ENCODE peak calls at places on chromosome X, in four cellular contexts. D is vagina, I is body of pancreas, A is heart right ventricle. Z is an unnamed sample.
A peak's percentile ranks its signal among the peaks of the same experiment; 100 is the strongest.

GRCh38 chrX:111006119-111006518 is 89.9 kb upstream of the PAK3 start:
- DNase-seq in D (no peak), I (no peak), A (no peak), Z (no peak)

GRCh38 chrX:154043003-154043402 is 23.3 kb upstream of the IRAK1 start:
- DNase-seq in D (no peak), I (no peak), A (no peak), Z (no peak)

GRCh38 chrX:12580548-12580947 is 210.7 kb upstream of the PRPS2 start:
- DNase-seq in I (no peak), D (no peak), A (no peak), Z (no peak)

GRCh38 chrX:152821145-152821765 is 9.3 kb downstream of the CETN2 start:
- DNase-seq in D (peak; percentile 91), A (no peak), I (peak; percentile 45), Z (peak; percentile 72)

GRCh38 chrX:136450050-136450830 is 37.5 kb upstream of the BRS3 start:
- DNase-seq in D (no peak), I (no peak), A (no peak), Z (no peak)

GRCh38 chrX:130393451-130394074 is 8.1 kb upstream of the GPR119 start:
- DNase-seq in D (no peak), I (peak; percentile 45), A (peak; percentile 16), Z (peak; percentile 58)

GRCh38 chrX:15366507-15367352 is 17.5 kb downstream of the VEGFD start:
- DNase-seq in A (no peak), D (no peak), I (no peak), Z (no peak)

GRCh38 chrX:16788477-16788876 is 2.2 kb downstream of the TXLNG start:
- DNase-seq in A (no peak), D (no peak), I (no peak), Z (no peak)

GRCh38 chrX:15834827-15835595 is 19.6 kb downstream of the AP1S2 start:
- DNase-seq in A (no peak), I (no peak), D (no peak), Z (no peak)

GRCh38 chrX:47879447-47879846 is 42.7 kb downstream of the ZNF81 start:
- DNase-seq in A (no peak), D (no peak), I (no peak), Z (no peak)

GRCh38 chrX:114962209-114962608 is 55.2 kb downstream of the IL13RA2 start:
- DNase-seq in I (no peak), D (no peak), A (no peak), Z (no peak)

GRCh38 chrX:14027511-14028019 is 2.1 kb downstream of the GEMIN8 start:
- DNase-seq in I (no peak), D (no peak), A (no peak), Z (no peak)

GRCh38 chrX:14027031-14027430 is 2.7 kb downstream of the GEMIN8 start:
- DNase-seq in D (no peak), I (peak; percentile 18), A (peak; percentile 20), Z (no peak)

GRCh38 chrX:14029039-14029424 is 660 bp downstream of the GEMIN8 start:
- DNase-seq in I (no peak), A (no peak), D (no peak), Z (peak; percentile 14)

GRCh38 chrX:14029425-14030247 is at the start of gene GEMIN8:
- DNase-seq in A (peak; percentile 86), I (peak; percentile 85), D (no peak), Z (peak; percentile 96)

DNA sequence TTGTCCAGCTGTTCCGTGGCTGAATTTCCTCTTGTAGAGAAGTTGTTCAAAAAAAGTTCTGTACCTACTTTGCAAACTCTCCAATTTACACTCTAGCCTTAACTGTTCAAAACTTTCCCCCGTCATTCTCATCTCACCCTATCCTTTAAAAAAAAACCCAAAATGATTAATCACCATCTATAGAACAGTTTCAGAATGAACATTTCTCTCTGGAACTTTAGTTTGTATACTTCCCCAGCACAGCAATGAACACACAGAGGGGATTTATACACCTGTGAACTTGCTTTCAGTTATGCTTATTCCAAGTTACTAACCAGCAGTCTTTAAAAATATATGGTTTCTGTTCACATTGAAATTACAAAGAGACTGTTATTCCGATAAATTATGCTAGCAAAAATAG is 1.2 kb downstream of the GEMIN8 start:
- DNase-seq in A (no peak), D (no peak), I (no peak), Z (no peak)
- H3K4me3 ChIP-seq in A (no peak overlapping the region), D (no peak overlapping the region), I (no peak overlapping the region), Z (peak overlapping the region; percentile 89)

GRCh38 chrX:24494544-24495113 is 29.5 kb downstream of the PDK3 start:
- DNase-seq in D (no peak), A (no peak), I (peak; percentile 37), Z (no peak)
- H3K4me3 ChIP-seq in D (peak overlapping the region; percentile 11), A (no peak overlapping the region), I (no peak overlapping the region), Z (no peak overlapping the region)

GRCh38 chrX:667360-667759 is 36.8 kb downstream of the SHOX start:
- DNase-seq in D (no peak), I (no peak), A (no peak), Z (no peak)
- H3K4me3 ChIP-seq in D (no peak overlapping the region), I (no peak overlapping the region), A (no peak overlapping the region), Z (no peak overlapping the region)

GRCh38 chrX:119687661-119688413 is 5.1 kb downstream of the SEPTIN6 start:
- DNase-seq in I (no peak), A (no peak), D (no peak), Z (no peak)

GRCh38 chrX:119684916-119685224 is 8.1 kb downstream of the SEPTIN6 start:
- DNase-seq in D (no peak), A (no peak), I (no peak), Z (no peak)

GRCh38 chrX:119686087-119686639 is 6.8 kb downstream of the SEPTIN6 start:
- DNase-seq in D (no peak), A (no peak), I (no peak), Z (peak; percentile 18)

GRCh38 chrX:119682019-119682989 is 10.7 kb downstream of the SEPTIN6 start:
- DNase-seq in D (no peak), I (no peak), A (no peak), Z (no peak)

GRCh38 chrX:119685225-119686066 is 7.5 kb downstream of the SEPTIN6 start:
- DNase-seq in I (no peak), A (peak; percentile 28), D (no peak), Z (no peak)
- H3K4me3 ChIP-seq in I (no peak overlapping the region), A (no peak overlapping the region), D (no peak overlapping the region), Z (no peak overlapping the region)

DNA sequence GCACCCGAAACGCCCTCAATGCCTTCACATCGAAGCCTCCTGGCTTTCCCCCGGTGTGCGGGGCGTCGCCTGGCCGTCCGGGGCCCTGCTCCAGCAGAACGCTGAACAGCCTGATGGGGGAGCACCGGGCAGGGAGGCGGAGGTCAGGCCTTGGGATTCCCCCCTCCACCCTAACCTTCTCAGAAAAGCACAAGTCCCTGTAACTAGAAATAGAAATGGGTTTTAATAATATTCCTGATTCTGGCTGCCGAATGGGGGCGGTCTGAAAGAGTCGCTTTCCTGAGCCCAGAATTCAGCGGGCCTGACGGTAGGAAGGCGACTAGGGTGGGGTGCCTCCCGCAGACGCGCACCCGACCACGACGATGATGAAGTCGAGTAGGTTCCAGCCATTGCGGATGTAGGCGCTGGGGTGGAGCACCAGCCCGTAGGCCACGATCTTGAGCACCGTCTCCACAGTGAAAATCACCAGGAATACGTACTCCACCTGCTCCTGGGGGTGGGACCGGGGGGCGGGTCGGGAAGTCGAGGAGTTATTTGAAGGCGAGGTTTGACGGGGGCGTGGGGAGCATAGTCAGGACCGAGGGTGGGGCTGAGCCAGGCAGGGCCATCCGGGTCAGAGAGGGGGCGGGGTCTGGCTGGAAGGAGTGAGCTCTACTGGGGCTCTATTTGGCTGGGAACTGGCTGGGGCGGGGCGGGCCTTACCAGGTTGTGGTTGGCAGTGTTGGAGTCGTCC is 2.5 kb downstream of the CACNA1F start:
- DNase-seq in D (no peak), I (peak; percentile 60), A (peak; percentile 67), Z (no peak)
- H3K4me3 ChIP-seq in D (peak overlapping the region; percentile 29), I (no peak overlapping the region), A (peak overlapping the region; percentile 12), Z (no peak overlapping the region)